ENCODE peak calls at places on chromosomes 3 and 15, in six cellular contexts. D, F, P, M, C and S are unnamed samples.

GRCh38 chr3:59884409-59884808 is 834.6 kb upstream of the CFAP20DC start:
- DNase-seq in D (no peak), F (no peak), P (no peak), M (no peak), C (no peak), S (no peak)

GRCh38 chr3:72938471-72939265 is 50.8 kb downstream of the GXYLT2 start:
- DNase-seq in D (peak), F (peak), P (peak), M (peak), C (peak), S (peak)

GRCh38 chr15:88493811-88494210 is 26.3 kb downstream of the MRPS11 start:
- DNase-seq in D (no peak), F (no peak), P (no peak), M (no peak), C (no peak), S (no peak)

GRCh38 chr15:88624156-88624970 is 3.2 kb downstream of the AEN start:
- DNase-seq in D (no peak), F (peak), P (no peak), M (peak), C (no peak), S (no peak)

GRCh38 chr3:124520970-124521369 is 209.3 kb upstream of the UMPS start:
- DNase-seq in D (no peak), F (no peak), P (peak), M (peak), C (no peak), S (no peak)

GRCh38 chr3:195253981-195254432 is 17.0 kb downstream of the XXYLT1 start:
- DNase-seq in D (no peak), F (no peak), P (no peak), M (no peak), C (no peak), S (no peak)

GRCh38 chr15:100910119-100910518 is 9.0 kb upstream of the LRRK1 start:
- DNase-seq in D (no peak), F (no peak), P (no peak), M (no peak), C (no peak), S (no peak)

GRCh38 chr15:89531796-89532537 is 35.6 kb upstream of the RHCG start:
- DNase-seq in D (no peak), F (no peak), P (peak), M (no peak), C (no peak), S (no peak)

GRCh38 chr3:127682576-127682975 is 9.8 kb downstream of the ABTB1 start:
- DNase-seq in D (no peak), F (no peak), P (no peak), M (no peak), C (no peak), S (no peak)

GRCh38 chr3:128426128-128426921 is 40.4 kb downstream of the DNAJB8 start:
- DNase-seq in D (peak), F (peak), P (no peak), M (no peak), C (no peak), S (no peak)

GRCh38 chr3:12966847-12967750 is 106.1 kb downstream of the IQSEC1 start:
- DNase-seq in D (no peak), F (peak), P (no peak), M (peak), C (no peak), S (peak)

GRCh38 chr3:65888980-65889706 is 149.6 kb downstream of the MAGI1 start:
- DNase-seq in D (peak), F (peak), P (peak), M (peak), C (no peak), S (no peak)

GRCh38 chr3:27533718-27534578 is 49.8 kb upstream of the SLC4A7 start:
- DNase-seq in D (peak), F (peak), P (peak), M (peak), C (peak), S (peak)

GRCh38 chr3:15495461-15496340 is 25.8 kb downstream of the COLQ start:
- DNase-seq in D (no peak), F (no peak), P (no peak), M (no peak), C (no peak), S (no peak)

GRCh38 chr15:99997112-99997651 is 263.9 kb upstream of the LYSMD4 start:
- DNase-seq in D (no peak), F (no peak), P (no peak), M (no peak), C (no peak), S (peak)

GRCh38 chr3:45907769-45908705 is 21.7 kb downstream of the CCR9 start:
- DNase-seq in D (no peak), F (peak), P (peak), M (peak), C (no peak), S (no peak)

GRCh38 chr3:154081305-154081704 is 39.9 kb upstream of the ARHGEF26 start:
- DNase-seq in D (no peak), F (no peak), P (no peak), M (no peak), C (no peak), S (no peak)

GRCh38 chr3:50333744-50334328 is 5.8 kb upstream of the TUSC2 start:
- DNase-seq in D (peak), F (peak), P (peak), M (peak), C (peak), S (peak)

GRCh38 chr3:14397531-14397930 is 4.9 kb upstream of the SLC6A6 start:
- DNase-seq in D (no peak), F (no peak), P (no peak), M (no peak), C (no peak), S (no peak)

GRCh38 chr3:188083011-188083410 is 70.9 kb upstream of the LPP start:
- DNase-seq in D (no peak), F (no peak), P (no peak), M (no peak), C (no peak), S (no peak)

GRCh38 chr15:28079313-28079969 is 19.7 kb downstream of the OCA2 start:
- DNase-seq in D (no peak), F (no peak), P (no peak), M (no peak), C (no peak), S (no peak)

GRCh38 chr15:74994236-74994635 is 1.1 kb upstream of the SCAMP5 start:
- DNase-seq in D (no peak), F (no peak), P (no peak), M (no peak), C (no peak), S (no peak)

GRCh38 chr3:189513281-189514151 is 117.7 kb upstream of the TP63 start:
- DNase-seq in D (no peak), F (no peak), P (no peak), M (no peak), C (no peak), S (no peak)

GRCh38 chr3:112132975-112133448 is at the start of gene GCSAM:
- DNase-seq in D (peak), F (no peak), P (no peak), M (no peak), C (peak), S (peak)
- H3K4me3 ChIP-seq in D (no peak), F (no peak), P (no peak), M (no peak), C (no peak), S (no peak)

GRCh38 chr3:156474560-156475389 is 80.1 kb downstream of the SSR3 start:
- DNase-seq in D (no peak), F (peak), P (no peak), M (no peak), C (no peak), S (no peak)
- H3K4me3 ChIP-seq in D (no peak), F (no peak), P (no peak), M (no peak), C (no peak), S (no peak)

GRCh38 chr3:181610083-181610972 is 101.4 kb upstream of the SOX2 start:
- DNase-seq in D (no peak), F (no peak), P (no peak), M (no peak), C (no peak), S (no peak)
- H3K4me3 ChIP-seq in D (no peak), F (no peak), P (no peak), M (no peak), C (no peak), S (no peak)

DNA sequence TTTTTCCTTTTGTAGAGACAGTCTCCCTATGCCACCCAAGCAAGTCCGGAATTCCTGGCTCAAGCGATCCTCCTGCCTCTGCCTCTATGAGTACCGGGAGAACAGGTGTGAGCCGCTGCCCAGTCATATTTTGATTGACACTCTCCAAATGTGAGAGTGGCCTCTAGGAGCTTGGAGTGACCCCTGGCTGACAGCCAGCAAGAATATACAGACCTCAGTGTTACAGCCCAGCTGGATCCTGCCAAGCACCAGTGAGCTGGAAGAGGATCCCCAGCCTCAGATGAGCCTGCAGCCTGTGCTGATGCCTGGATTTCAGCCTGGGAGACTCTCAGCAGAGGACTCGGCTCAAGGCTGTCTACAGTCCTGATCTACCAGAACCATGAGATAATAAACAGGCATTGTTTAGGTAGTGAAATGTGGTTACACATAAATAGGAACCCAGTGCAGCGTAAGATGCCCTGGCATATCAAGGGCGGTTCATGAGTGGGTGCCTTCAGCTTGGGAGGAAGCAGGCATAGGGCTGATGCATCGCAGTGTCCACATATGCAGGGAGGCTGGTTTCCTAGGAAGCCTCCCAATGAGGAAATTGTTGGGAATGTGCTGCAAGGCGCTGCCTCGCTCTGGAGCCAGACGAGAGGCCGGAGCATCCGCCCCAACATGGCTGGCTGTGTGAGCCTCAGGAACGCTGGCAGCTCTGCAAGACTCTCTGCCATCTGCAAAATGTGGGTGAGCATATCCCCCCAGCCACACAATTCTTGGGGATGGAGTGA is 38.9 kb upstream of the ATP10A start:
- DNase-seq in D (no peak), F (no peak), P (no peak), M (no peak), C (no peak), S (no peak)
- H3K4me3 ChIP-seq in D (no peak), F (no peak), P (no peak), M (no peak), C (no peak), S (no peak)

GRCh38 chr15:78942741-78943140 is 2.1 kb downstream of the CTSH start:
- DNase-seq in D (no peak), F (no peak), P (no peak), M (no peak), C (no peak), S (no peak)

GRCh38 chr15:78934063-78935023 is 10.5 kb downstream of the CTSH start:
- DNase-seq in D (peak), F (no peak), P (no peak), M (no peak), C (no peak), S (peak)

GRCh38 chr15:78943692-78944091 is 1.2 kb downstream of the CTSH start:
- DNase-seq in D (no peak), F (no peak), P (no peak), M (no peak), C (no peak), S (no peak)

GRCh38 chr15:78937132-78937739 is 7.6 kb downstream of the CTSH start:
- DNase-seq in D (no peak), F (no peak), P (no peak), M (no peak), C (no peak), S (no peak)

GRCh38 chr15:78938608-78939488 is 6.0 kb downstream of the CTSH start:
- DNase-seq in D (no peak), F (no peak), P (no peak), M (no peak), C (no peak), S (no peak)
- H3K4me3 ChIP-seq in D (no peak), F (no peak), P (no peak), M (no peak), C (no peak), S (no peak)

DNA sequence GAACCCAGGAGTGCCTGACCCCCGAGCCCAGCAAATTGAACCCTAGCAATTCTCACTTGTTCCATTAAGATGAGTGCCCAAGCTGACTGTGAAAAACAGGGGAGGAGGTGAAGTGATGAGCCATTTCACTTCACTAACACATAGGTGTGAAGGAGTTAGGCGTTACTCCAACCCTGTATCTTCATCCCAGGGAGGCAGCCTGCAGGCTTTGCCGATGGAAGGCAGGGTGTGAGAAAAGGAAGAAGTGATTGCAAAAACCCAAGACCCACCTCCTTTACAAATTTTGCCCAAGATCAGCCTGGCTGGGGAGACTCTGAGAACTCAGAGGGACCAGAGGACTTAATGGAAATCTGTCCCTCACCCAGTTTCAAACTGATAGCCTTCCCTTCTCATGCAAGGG is 129.7 kb upstream of the WNT5A start:
- DNase-seq in D (no peak), F (no peak), P (no peak), M (no peak), C (no peak), S (no peak)
- H3K4me3 ChIP-seq in D (no peak), F (no peak), P (no peak), M (no peak), C (no peak), S (no peak)